ENCODE peak calls at places on chromosome 11, in five cellular contexts. J is Peyer's patch, I is HepG2, P is GM23338, U is colonic mucosa. V is an unnamed sample.

GRCh38 chr11:107017433-107018227 is 646 bp downstream of the GUCY1A2 start:
- DNase-seq in J (no peak), I (peak; percentile 2), P (peak; percentile 88), U (no peak), V (peak; percentile 40)

GRCh38 chr11:29022676-29023075 is 914.5 kb downstream of the METTL15 start:
- DNase-seq in J (no peak), I (no peak), P (no peak), U (no peak), V (no peak)

GRCh38 chr11:118342503-118343161 is at the start of gene CD3D:
- DNase-seq in J (peak; percentile 39), I (peak; percentile 20), P (peak; percentile 6), U (no peak), V (no peak)

GRCh38 chr11:111540114-111540920 is at the start of gene LAYN:
- DNase-seq in J (peak; percentile 23), I (no peak), P (peak; percentile 81), U (peak; percentile 22), V (peak; percentile 78)

GRCh38 chr11:130778026-130778425 is 138.3 kb downstream of the SNX19 start:
- DNase-seq in J (no peak), I (no peak), P (no peak), U (no peak), V (no peak)

GRCh38 chr11:76885390-76886097 is 24.8 kb downstream of the ACER3 start:
- DNase-seq in J (no peak), I (no peak), P (no peak), U (no peak), V (peak; percentile 19)

GRCh38 chr11:100220801-100221200 is 466.3 kb upstream of the ARHGAP42 start:
- DNase-seq in J (no peak), I (no peak), P (no peak), U (no peak), V (no peak)

GRCh38 chr11:7079545-7080135 is 9.2 kb upstream of the RBMXL2 start:
- DNase-seq in J (no peak), I (no peak), P (peak; percentile 13), U (no peak), V (no peak)

GRCh38 chr11:63940786-63941185 is 2.0 kb downstream of the NAA40 start:
- DNase-seq in J (no peak), I (no peak), P (no peak), U (no peak), V (no peak)

GRCh38 chr11:114169321-114169749 is 109.8 kb downstream of the ZBTB16 start:
- DNase-seq in J (no peak), I (no peak), P (no peak), U (no peak), V (no peak)

GRCh38 chr11:95465887-95466286 is 234.9 kb upstream of the SESN3 start:
- DNase-seq in J (no peak), I (no peak), P (no peak), U (no peak), V (no peak)

GRCh38 chr11:123483465-123483864 is 53.4 kb downstream of the GRAMD1B start:
- DNase-seq in J (no peak), I (no peak), P (no peak), U (no peak), V (no peak)

GRCh38 chr11:5600374-5600851 is 4.0 kb downstream of the TRIM6 start:
- DNase-seq in J (peak; percentile 40), I (peak; percentile 63), P (peak; percentile 92), U (peak; percentile 63), V (peak; percentile 85)

GRCh38 chr11:102912482-102912830 is 37.7 kb upstream of the MMP12 start:
- DNase-seq in J (no peak), I (no peak), P (no peak), U (no peak), V (no peak)

GRCh38 chr11:47348859-47349258 is 3.6 kb downstream of the MYBPC3 start:
- DNase-seq in J (no peak), I (peak; percentile 53), P (peak; percentile 42), U (no peak), V (no peak)

GRCh38 chr11:35021589-35021988 is 105.2 kb downstream of the PDHX start:
- DNase-seq in J (no peak), I (no peak), P (no peak), U (no peak), V (no peak)

GRCh38 chr11:46386674-46387073 is 4.9 kb downstream of the CHRM4 start:
- DNase-seq in J (no peak), I (no peak), P (no peak), U (no peak), V (no peak)

GRCh38 chr11:17529814-17530162 is 14.4 kb downstream of the USH1C start:
- DNase-seq in J (no peak), I (no peak), P (no peak), U (no peak), V (no peak)

GRCh38 chr11:65547446-65548125 is 10.6 kb downstream of the LTBP3 start:
- DNase-seq in J (no peak), I (no peak), P (peak; percentile 54), U (no peak), V (no peak)

GRCh38 chr11:120199613-120200012 is 11.2 kb upstream of the OAF start:
- DNase-seq in J (no peak), I (no peak), P (peak; percentile 55), U (no peak), V (no peak)

GRCh38 chr11:28878025-28878424 is 769.8 kb downstream of the METTL15 start:
- DNase-seq in J (no peak), I (no peak), P (no peak), U (no peak), V (no peak)

GRCh38 chr11:111414267-111414931 is 35.3 kb upstream of the POU2AF1 start:
- DNase-seq in J (peak; percentile 45), I (no peak), P (no peak), U (no peak), V (no peak)

GRCh38 chr11:69386594-69387408 is 92.8 kb downstream of the MYEOV start:
- DNase-seq in J (no peak), I (no peak), P (no peak), U (no peak), V (peak; percentile 53)

GRCh38 chr11:64659417-64660144 is 63.4 kb downstream of the NRXN2 start:
- DNase-seq in J (no peak), I (peak; percentile 39), P (no peak), U (no peak), V (peak; percentile 78)

GRCh38 chr11:45180158-45180887 is 33.9 kb downstream of the PRDM11 start:
- DNase-seq in J (peak; percentile 26), I (no peak), P (peak; percentile 74), U (peak; percentile 70), V (peak; percentile 72)

GRCh38 chr11:130246270-130246669 is 68.4 kb downstream of the ZBTB44 start:
- DNase-seq in J (no peak), I (no peak), P (no peak), U (no peak), V (no peak)

GRCh38 chr11:76073716-76074115 is 132.6 kb downstream of the WNT11 start:
- DNase-seq in J (no peak), I (no peak), P (no peak), U (no peak), V (no peak)

GRCh38 chr11:133999355-133999754 is 42.6 kb upstream of the IGSF9B start:
- DNase-seq in J (no peak), I (no peak), P (no peak), U (no peak), V (no peak)

GRCh38 chr11:62104816-62105610 is 18.8 kb upstream of the INCENP start:
- DNase-seq in J (no peak), I (no peak), P (no peak), U (no peak), V (peak; percentile 57)

GRCh38 chr11:10273738-10274137 is 20.3 kb downstream of the SBF2 start:
- DNase-seq in J (no peak), I (no peak), P (no peak), U (no peak), V (no peak)

GRCh38 chr11:95346207-95346718 is 115.3 kb upstream of the SESN3 start:
- DNase-seq in J (no peak), I (no peak), P (no peak), U (no peak), V (no peak)

GRCh38 chr11:84608788-84609309 is 1018.3 kb downstream of the DLG2 start:
- DNase-seq in J (no peak), I (no peak), P (no peak), U (no peak), V (no peak)

GRCh38 chr11:109960831-109961230 is 132.4 kb upstream of the ZC3H12C start:
- DNase-seq in J (peak; percentile 17), I (no peak), P (peak; percentile 32), U (peak; percentile 35), V (peak; percentile 11)

GRCh38 chr11:66327171-66328035 is 8.8 kb downstream of the RIN1 start:
- DNase-seq in J (no peak), I (no peak), P (no peak), U (no peak), V (peak; percentile 95)

GRCh38 chr11:2927493-2927800 is 1.8 kb downstream of the PHLDA2 start:
- DNase-seq in J (no peak), I (no peak), P (no peak), U (no peak), V (no peak)

GRCh38 chr11:2926611-2927492 is 2.4 kb downstream of the PHLDA2 start:
- DNase-seq in J (no peak), I (no peak), P (no peak), U (no peak), V (no peak)

GRCh38 chr11:2924381-2924780 is 4.8 kb downstream of the PHLDA2 start:
- DNase-seq in J (no peak), I (no peak), P (no peak), U (peak; percentile 87), V (no peak)

GRCh38 chr11:2923446-2924375 is 5.5 kb downstream of the PHLDA2 start:
- DNase-seq in J (no peak), I (no peak), P (no peak), U (no peak), V (no peak)

GRCh38 chr11:2924821-2925675 is 4.2 kb downstream of the PHLDA2 start:
- DNase-seq in J (no peak), I (no peak), P (no peak), U (peak; percentile 73), V (no peak)
- H3K27ac ChIP-seq in J (no peak overlapping the region), I (no peak overlapping the region), P (no peak overlapping the region), U (peak overlapping the region; percentile 60), V (no peak overlapping the region)

GRCh38 chr11:73194034-73194507 is 24.0 kb upstream of the P2RY2 start:
- DNase-seq in J (no peak), I (no peak), P (no peak), U (no peak), V (no peak)

GRCh38 chr11:73196576-73196975 is 21.5 kb upstream of the P2RY2 start:
- DNase-seq in J (no peak), I (no peak), P (no peak), U (no peak), V (no peak)

GRCh38 chr11:73194593-73194992 is 23.5 kb upstream of the P2RY2 start:
- DNase-seq in J (no peak), I (no peak), P (no peak), U (peak; percentile 92), V (no peak)

GRCh38 chr11:73197348-73197747 is 20.7 kb upstream of the P2RY2 start:
- DNase-seq in J (no peak), I (no peak), P (no peak), U (peak; percentile 84), V (no peak)

GRCh38 chr11:73195191-73196007 is 22.7 kb upstream of the P2RY2 start:
- DNase-seq in J (no peak), I (peak; percentile 48), P (no peak), U (peak; percentile 75), V (no peak)
- H3K4me3 ChIP-seq in J (no peak overlapping the region), I (no peak overlapping the region), P (no peak overlapping the region), U (no peak overlapping the region), V (no peak overlapping the region)

GRCh38 chr11:128467610-128468041 is 119.7 kb downstream of the ETS1 start:
- DNase-seq in J (no peak), I (peak; percentile 74), P (no peak), U (no peak), V (peak; percentile 95)
- H3K27ac ChIP-seq in J (peak overlapping the region; percentile 88), I (no peak overlapping the region), P (no peak overlapping the region), U (peak overlapping the region; percentile 31), V (peak overlapping the region; percentile 93)

GRCh38 chr11:12694182-12694531 is 19.9 kb downstream of the TEAD1 start:
- DNase-seq in J (no peak), I (no peak), P (peak; percentile 37), U (peak; percentile 46), V (no peak)
- H3K4me3 ChIP-seq in J (no peak overlapping the region), I (no peak overlapping the region), P (no peak overlapping the region), U (peak overlapping the region; percentile 4), V (no peak overlapping the region)